ENCODE peak calls at places on chromosomes 13 and 19, in four cellular contexts. I is tibial nerve, L is left lung, T is Caco-2. Q is an unnamed sample.

GRCh38 chr19:806815-807421 is 9.7 kb downstream of the PTBP1 start:
- DNase-seq in T (no peak), I (no peak), L (no peak), Q (no peak)

GRCh38 chr13:21176982-21177284 is 475 bp downstream of the MRPL57 start:
- DNase-seq in L (no peak), I (no peak), T (no peak), Q (no peak)

GRCh38 chr19:48218964-48219363 is 36.7 kb downstream of the CARD8 start:
- DNase-seq in I (no peak), T (no peak), L (no peak), Q (no peak)

GRCh38 chr19:35408284-35409171 is 37.7 kb downstream of the GPR42 start:
- DNase-seq in I (no peak), L (no peak), T (peak; percentile 11), Q (peak; percentile 20)

GRCh38 chr13:39751805-39752204 is 96.3 kb downstream of the COG6 start:
- DNase-seq in T (no peak), I (no peak), L (no peak), Q (no peak)

GRCh38 chr19:47707135-47707925 is 5.9 kb upstream of the EHD2 start:
- DNase-seq in L (peak; percentile 63), I (no peak), T (peak; percentile 84), Q (no peak)

GRCh38 chr19:16457195-16457953 is 14.4 kb downstream of the EPS15L1 start:
- DNase-seq in T (no peak), I (no peak), L (no peak), Q (no peak)

GRCh38 chr19:19866599-19867248 is 1.0 kb downstream of the ZNF253 start:
- DNase-seq in I (no peak), T (no peak), L (no peak), Q (no peak)

GRCh38 chr13:44819245-44819644 is 170.0 kb downstream of the NUFIP1 start:
- DNase-seq in T (no peak), I (no peak), L (no peak), Q (no peak)

GRCh38 chr19:13860679-13861391 is 16.1 kb upstream of the NANOS3 start:
- DNase-seq in T (no peak), I (no peak), L (no peak), Q (no peak)

GRCh38 chr13:29922281-29922821 is 71.9 kb upstream of the UBL3 start:
- DNase-seq in T (no peak), I (no peak), L (no peak), Q (no peak)

GRCh38 chr19:13959141-13959961 is 7.0 kb downstream of the DCAF15 start:
- DNase-seq in L (no peak), I (no peak), T (no peak), Q (no peak)

GRCh38 chr19:5466814-5467291 is 11.6 kb downstream of the ZNRF4 start:
- DNase-seq in L (no peak), T (no peak), I (no peak), Q (no peak)

GRCh38 chr19:45404557-45405434 is at the start of gene PPP1R13L:
- DNase-seq in T (peak; percentile 98), I (no peak), L (peak; percentile 91), Q (peak; percentile 97)

GRCh38 chr19:54439174-54439851 is 9.7 kb upstream of the LENG8 start:
- DNase-seq in L (no peak), T (peak; percentile 63), I (no peak), Q (peak; percentile 52)

GRCh38 chr13:39909634-39910033 is 254.2 kb downstream of the COG6 start:
- DNase-seq in L (no peak), T (no peak), I (no peak), Q (no peak)

GRCh38 chr13:38635030-38635429 is 51.8 kb upstream of the FREM2 start:
- DNase-seq in L (no peak), I (no peak), T (no peak), Q (no peak)

GRCh38 chr19:34500656-34501120 is 19.1 kb downstream of the WTIP start:
- DNase-seq in T (peak; percentile 26), I (no peak), L (peak; percentile 27), Q (no peak)

GRCh38 chr13:76271728-76272232 is 614.4 kb downstream of the KCTD12 start:
- DNase-seq in L (no peak), T (no peak), I (no peak), Q (no peak)

GRCh38 chr19:491146-491741 is 5.0 kb upstream of the MADCAM1 start:
- DNase-seq in L (no peak), I (no peak), T (no peak), Q (no peak)

GRCh38 chr19:36371886-36372285 is 7.1 kb downstream of the ZFP14 start:
- DNase-seq in L (no peak), I (no peak), T (no peak), Q (no peak)

GRCh38 chr19:3803986-3804385 is 17.8 kb upstream of the MATK start:
- DNase-seq in I (no peak), T (no peak), L (no peak), Q (no peak)

GRCh38 chr19:38383184-38383583 is 4.7 kb downstream of the GGN start:
- DNase-seq in L (no peak), T (peak; percentile 63), I (no peak), Q (no peak)

GRCh38 chr13:90686438-90686837 is 661.0 kb upstream of the MIR17HG start:
- DNase-seq in T (no peak), L (no peak), I (no peak), Q (no peak)

GRCh38 chr19:42048992-42049391 is 21.0 kb downstream of the GRIK5 start:
- DNase-seq in I (no peak), T (no peak), L (no peak), Q (no peak)

GRCh38 chr19:56491399-56491798 is 14.3 kb upstream of the ZNF667 start:
- DNase-seq in T (no peak), L (no peak), I (no peak), Q (no peak)

GRCh38 chr13:31998131-31998530 is 33.4 kb upstream of the FRY start:
- DNase-seq in I (no peak), L (no peak), T (peak; percentile 51), Q (no peak)

GRCh38 chr13:60351326-60351725 is 45.7 kb upstream of the TDRD3 start:
- DNase-seq in T (no peak), L (no peak), I (no peak), Q (no peak)

GRCh38 chr13:18936104-18936503 is 245.5 kb downstream of the TUBA3C start:
- DNase-seq in T (no peak), I (no peak), L (no peak), Q (no peak)

GRCh38 chr13:35855531-35856019 is 275.6 kb downstream of the DCLK1 start:
- DNase-seq in L (no peak), I (no peak), T (no peak), Q (peak; percentile 70)

GRCh38 chr13:93098972-93099371 is 127.6 kb upstream of the GPC6 start:
- DNase-seq in T (no peak), I (no peak), L (no peak), Q (no peak)

GRCh38 chr19:51549533-51550324 is 18.3 kb upstream of the SIGLEC6 start:
- DNase-seq in I (no peak), L (no peak), T (no peak), Q (no peak)

GRCh38 chr19:48928164-48929005 is 5.1 kb upstream of the DHDH start:
- DNase-seq in T (no peak), L (peak; percentile 74), I (no peak), Q (no peak)

GRCh38 chr19:41323430-41324125 is 13.6 kb downstream of the CCDC97 start:
- DNase-seq in I (peak; percentile 65), L (peak; percentile 67), T (no peak), Q (no peak)

DNA sequence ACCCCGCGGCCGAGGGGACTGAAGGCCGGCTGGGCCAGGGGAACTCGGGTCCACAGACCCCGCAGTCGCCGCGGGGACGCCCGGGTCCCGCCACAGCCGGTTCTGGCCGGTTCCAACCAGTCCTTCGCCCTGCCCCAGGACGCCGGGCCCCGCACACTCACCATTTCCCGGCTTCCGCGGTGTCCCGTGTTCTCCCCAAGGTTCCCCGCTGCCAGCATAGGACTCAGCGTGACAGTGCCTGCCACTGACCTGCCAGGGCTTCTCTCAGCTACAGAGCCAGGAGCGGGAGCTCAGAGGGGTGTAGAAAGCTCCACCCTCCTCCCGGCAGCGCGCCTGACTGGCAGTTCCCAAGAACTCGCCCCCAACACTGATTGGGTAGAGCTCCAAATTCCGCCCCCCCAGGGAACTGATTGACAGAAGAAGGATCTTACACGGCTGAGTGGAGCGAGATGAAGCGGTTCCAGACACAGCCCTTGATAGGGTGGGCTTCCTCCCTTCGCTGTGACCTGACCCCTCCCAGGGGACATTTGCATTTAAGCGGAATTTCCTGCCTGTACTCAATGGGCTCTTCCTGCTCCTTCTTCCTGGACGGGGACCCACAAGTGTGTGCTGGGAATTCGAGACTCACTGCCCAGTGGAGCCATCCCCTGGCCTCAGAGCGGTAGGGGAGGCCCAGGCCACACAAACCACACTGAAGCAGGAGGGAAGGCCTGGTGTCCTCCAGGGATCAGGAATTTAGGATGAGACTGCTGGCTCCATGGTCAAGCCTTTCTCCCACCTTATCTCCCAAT is at the start of gene ZNF442:
- DNase-seq in L (peak; percentile 97), I (peak; percentile 97), T (peak; percentile 96), Q (peak; percentile 95)
- H3K4me3 ChIP-seq in L (peak within 1 kb of the TSS; percentile 74), I (peak within 1 kb of the TSS; percentile 85), T (peak within 1 kb of the TSS; percentile 73), Q (peak within 1 kb of the TSS; percentile 80)

DNA sequence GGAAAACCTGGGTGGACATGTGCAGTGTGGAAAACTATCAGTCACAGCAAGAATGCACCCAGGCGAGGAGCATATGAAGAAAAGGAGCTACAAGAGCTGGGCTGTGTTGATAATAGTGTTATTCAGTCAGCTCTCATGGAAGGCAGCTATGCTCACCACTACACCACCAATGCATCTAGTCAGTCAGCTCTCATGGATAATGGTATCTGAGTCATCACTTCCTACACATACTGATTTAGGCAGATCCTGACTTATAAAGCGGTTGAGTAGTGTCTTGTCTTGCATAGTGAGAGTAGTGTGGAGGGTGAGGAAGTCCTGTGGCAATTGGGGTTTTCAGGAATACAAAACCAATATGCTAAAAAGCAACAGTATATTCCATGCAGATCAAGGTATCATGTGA is 9.1 kb upstream of the ZNF160 start:
- DNase-seq in L (no peak), I (no peak), T (no peak), Q (no peak)
- H3K4me3 ChIP-seq in L (no peak overlapping the region), I (no peak overlapping the region), T (no peak overlapping the region), Q (no peak overlapping the region)

DNA sequence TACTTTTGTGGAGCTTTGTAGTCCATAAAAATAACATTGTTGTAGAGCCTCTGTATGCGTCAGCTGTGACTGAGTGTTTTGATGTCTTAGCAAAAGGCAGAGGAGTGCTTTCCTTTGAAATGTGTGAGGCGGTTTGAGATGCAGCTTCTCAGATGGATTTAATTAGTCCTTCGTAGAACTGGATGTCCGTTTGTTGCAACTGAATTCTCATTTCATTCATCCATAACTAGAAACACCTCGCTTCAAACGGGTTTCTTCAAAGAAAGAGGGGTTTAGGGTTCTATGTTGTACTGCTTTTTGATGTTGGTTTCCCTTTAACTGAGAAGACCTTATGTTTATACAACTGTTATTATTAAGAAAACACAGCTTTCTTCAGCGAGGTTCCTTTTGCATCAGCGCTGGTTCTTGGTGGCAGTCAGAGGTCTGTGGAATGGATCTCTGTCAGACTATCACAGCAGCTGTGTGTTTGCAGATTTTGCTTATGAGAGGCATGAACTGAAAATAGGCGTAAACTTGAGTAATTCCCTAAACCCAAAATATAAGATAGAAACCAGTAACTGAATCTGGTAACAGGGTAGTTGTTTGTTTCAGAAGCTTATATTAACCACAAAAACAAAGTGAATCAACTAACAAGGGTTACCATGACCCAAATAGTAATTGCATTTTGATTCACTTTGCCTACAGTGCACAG is 194.4 kb downstream of the GGACT start:
- DNase-seq in I (no peak), T (no peak), L (no peak), Q (no peak)
- H3K4me3 ChIP-seq in I (no peak overlapping the region), T (no peak overlapping the region), L (no peak overlapping the region), Q (no peak overlapping the region)

DNA sequence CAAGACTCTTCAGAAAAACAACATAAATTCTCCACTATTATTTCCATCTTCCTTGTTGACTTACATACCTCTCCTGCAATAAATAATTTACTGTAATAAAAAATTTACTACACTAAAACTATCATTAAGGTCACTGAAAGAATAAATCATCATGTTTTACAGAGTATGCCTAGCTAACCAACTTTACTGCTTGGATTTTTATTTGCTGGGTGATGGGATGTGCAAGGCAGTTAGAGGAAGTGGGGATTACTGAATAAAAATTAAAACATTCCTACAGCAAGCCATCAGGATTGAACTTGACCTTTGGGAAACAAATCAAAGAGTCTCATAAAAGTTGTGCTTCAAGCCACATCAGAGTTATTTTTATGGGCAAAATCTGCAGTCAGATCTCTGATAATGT is 610.3 kb downstream of the TBC1D4 start:
- DNase-seq in L (no peak), T (no peak), I (no peak), Q (no peak)
- H3K4me3 ChIP-seq in L (no peak overlapping the region), T (no peak overlapping the region), I (no peak overlapping the region), Q (no peak overlapping the region)

Q was measured in RWPE2.